ENCODE peak calls at places on chromosomes 16 and 17, in nine cellular contexts. S is IMR-90, G is testis, R is NB4, Q is heart left ventricle, U is adrenal gland, T is HCT116, D is body of pancreas, M is tibial nerve. V is an unnamed sample.

GRCh38 chr16:27253526-27253930 is 15.0 kb downstream of the NSMCE1 start:
- DNase-seq in R (peak), T (peak), M (no peak), D (no peak), Q (no peak), S (peak), G (no peak), U (peak), V (no peak)

GRCh38 chr17:48630009-48630924 is 4.1 kb upstream of the HOXB9 start:
- DNase-seq in Q (no peak), R (no peak), M (no peak), T (no peak), D (no peak), U (no peak), S (no peak), G (no peak), V (no peak)

GRCh38 chr16:3856367-3857141 is 24.0 kb downstream of the CREBBP start:
- DNase-seq in Q (no peak), R (no peak), D (no peak), S (no peak), M (no peak), G (no peak), U (no peak), T (no peak), V (no peak)

GRCh38 chr17:80832266-80832676 is 159.4 kb upstream of the CHMP6 start:
- DNase-seq in D (no peak), M (peak), Q (peak), T (no peak), R (no peak), G (peak), U (peak), S (peak), V (peak)

GRCh38 chr17:28949185-28950016 is 1.9 kb downstream of the PHF12 start:
- DNase-seq in Q (peak), S (no peak), T (no peak), M (peak), D (peak), R (peak), G (peak), U (peak), V (peak)

GRCh38 chr17:49016775-49017463 is 19.7 kb downstream of the IGF2BP1 start:
- DNase-seq in R (no peak), T (peak), D (peak), S (peak), M (no peak), Q (no peak), G (peak), U (peak), V (peak)

GRCh38 chr16:2016407-2016922 is 3.1 kb upstream of the NPW start:
- DNase-seq in U (no peak), Q (no peak), D (no peak), R (peak), S (no peak), G (no peak), M (no peak), T (no peak), V (no peak)

GRCh38 chr16:85393674-85394510 is 219.2 kb upstream of the GSE1 start:
- DNase-seq in G (peak), Q (peak), M (no peak), T (no peak), U (peak), D (peak), S (peak), R (peak), V (peak)

GRCh38 chr17:31013844-31014243 is 43.0 kb downstream of the RNF135 start:
- DNase-seq in S (no peak), M (no peak), D (no peak), R (no peak), G (no peak), U (no peak), Q (no peak), T (no peak), V (no peak)

GRCh38 chr17:80945736-80946135 is 45.9 kb upstream of the CHMP6 start:
- DNase-seq in T (no peak), R (no peak), D (no peak), M (no peak), Q (peak), S (no peak), U (no peak), G (no peak), V (peak)

GRCh38 chr16:85380002-85380395 is 233.1 kb upstream of the GSE1 start:
- DNase-seq in U (no peak), M (no peak), D (no peak), G (no peak), Q (no peak), T (no peak), S (no peak), R (no peak), V (no peak)

GRCh38 chr16:84687715-84688114 is 12.1 kb upstream of the USP10 start:
- DNase-seq in S (peak), U (no peak), Q (no peak), D (no peak), G (no peak), T (no peak), R (peak), M (no peak), V (no peak)

GRCh38 chr17:77322534-77323412 is 182.0 kb downstream of the SEC14L1 start:
- DNase-seq in U (peak), G (peak), R (peak), D (peak), T (peak), M (peak), S (peak), Q (peak), V (peak)

GRCh38 chr16:57539072-57539796 is 2.9 kb upstream of the CCDC102A start:
- DNase-seq in T (no peak), U (no peak), R (peak), M (no peak), Q (no peak), S (no peak), G (no peak), D (no peak), V (no peak)

GRCh38 chr17:49691677-49692191 is 13.8 kb upstream of the SPOP start:
- DNase-seq in Q (no peak), T (no peak), G (no peak), S (no peak), R (no peak), D (no peak), M (no peak), U (no peak), V (no peak)

GRCh38 chr16:55502801-55503366 is 6.0 kb upstream of the LPCAT2 start:
- DNase-seq in M (peak), U (peak), R (no peak), G (peak), T (peak), S (peak), Q (peak), D (peak), V (peak)

GRCh38 chr16:56477096-56477878 is 25.9 kb downstream of the OGFOD1 start:
- DNase-seq in R (peak), U (peak), Q (no peak), D (no peak), M (no peak), G (no peak), S (peak), T (peak), V (no peak)

GRCh38 chr17:36993227-36993626 is 44.5 kb downstream of the AATF start:
- DNase-seq in T (no peak), G (no peak), U (no peak), M (no peak), R (no peak), Q (no peak), D (no peak), S (no peak), V (no peak)

GRCh38 chr17:977163-977562 is 2.4 kb downstream of the NXN start:
- DNase-seq in U (no peak), M (no peak), Q (no peak), D (no peak), R (no peak), T (no peak), G (no peak), S (peak), V (no peak)

GRCh38 chr17:17414316-17414937 is 62.4 kb upstream of the MED9 start:
- DNase-seq in M (peak), Q (peak), D (no peak), T (no peak), U (no peak), S (peak), G (peak), R (no peak), V (no peak)

GRCh38 chr17:29179232-29180036 is 764 bp downstream of the MYO18A start:
- DNase-seq in M (no peak), T (no peak), G (peak), D (peak), Q (peak), S (no peak), R (no peak), U (no peak), V (peak)

GRCh38 chr17:48207776-48208175 is 100.2 kb downstream of the SNX11 start:
- DNase-seq in G (no peak), U (no peak), S (no peak), M (no peak), D (no peak), Q (no peak), R (no peak), T (no peak), V (no peak)

GRCh38 chr17:15456486-15456885 is 10.9 kb downstream of the CDRT4 start:
- DNase-seq in M (peak), S (no peak), G (peak), Q (peak), U (no peak), D (no peak), R (no peak), T (no peak), V (peak)

GRCh38 chr16:67100569-67101300 is 9.0 kb upstream of the PHAF1 start:
- DNase-seq in S (peak), R (peak), G (no peak), M (no peak), Q (no peak), T (no peak), D (no peak), U (no peak), V (no peak)

GRCh38 chr17:82019905-82020873 is 2.5 kb downstream of the CENPX start:
- DNase-seq in M (no peak), S (peak), U (peak), Q (peak), G (peak), R (peak), T (peak), D (peak), V (no peak)

GRCh38 chr17:68498479-68499326 is 13.5 kb upstream of the PRKAR1A start:
- DNase-seq in T (no peak), U (peak), M (no peak), S (no peak), G (peak), R (peak), D (no peak), Q (peak), V (peak)

GRCh38 chr17:63601439-63602371 is 1.0 kb downstream of the TACO1 start:
- DNase-seq in D (no peak), R (peak), S (peak), M (no peak), G (no peak), Q (no peak), T (no peak), U (no peak), V (no peak)

GRCh38 chr17:49290690-49291326 is 60.2 kb upstream of the PHOSPHO1 start:
- DNase-seq in S (peak), Q (no peak), U (no peak), R (peak), D (no peak), T (peak), G (peak), M (peak), V (no peak)

GRCh38 chr16:67537636-67538591 is 9.3 kb downstream of the RIPOR1 start:
- DNase-seq in G (peak), S (no peak), T (no peak), Q (peak), R (peak), D (peak), M (no peak), U (peak), V (peak)

GRCh38 chr16:57615813-57616212 is 12.6 kb upstream of the ADGRG1 start:
- DNase-seq in T (no peak), U (no peak), G (peak), Q (no peak), M (no peak), S (no peak), R (no peak), D (no peak), V (no peak)

GRCh38 chr17:41692722-41693521 is 4.2 kb downstream of the EIF1 start:
- DNase-seq in M (no peak), G (no peak), U (no peak), D (no peak), S (peak), T (no peak), Q (no peak), R (no peak), V (no peak)

GRCh38 chr16:54462766-54463165 is 176.2 kb upstream of the IRX3 start:
- DNase-seq in M (no peak), G (no peak), D (no peak), S (no peak), R (no peak), T (no peak), Q (no peak), U (no peak), V (no peak)

GRCh38 chr16:69890114-69890890 is 60.8 kb upstream of the CLEC18A start:
- DNase-seq in Q (peak), U (peak), D (peak), S (peak), M (peak), T (no peak), G (peak), R (no peak), V (peak)

GRCh38 chr17:44312396-44313104 is 4.1 kb downstream of the RUNDC3A start:
- DNase-seq in T (no peak), R (no peak), M (no peak), D (no peak), Q (no peak), U (no peak), S (no peak), G (no peak), V (no peak)

GRCh38 chr17:66965801-66966528 is 1.5 kb downstream of the CACNG4 start:
- DNase-seq in U (no peak), R (no peak), G (no peak), M (no peak), D (no peak), S (no peak), Q (no peak), T (no peak), V (no peak)
- H3K4me3 ChIP-seq in U (no peak), R (no peak), G (peak), M (peak), D (no peak), S (peak), Q (peak), T (no peak), V (peak)

DNA sequence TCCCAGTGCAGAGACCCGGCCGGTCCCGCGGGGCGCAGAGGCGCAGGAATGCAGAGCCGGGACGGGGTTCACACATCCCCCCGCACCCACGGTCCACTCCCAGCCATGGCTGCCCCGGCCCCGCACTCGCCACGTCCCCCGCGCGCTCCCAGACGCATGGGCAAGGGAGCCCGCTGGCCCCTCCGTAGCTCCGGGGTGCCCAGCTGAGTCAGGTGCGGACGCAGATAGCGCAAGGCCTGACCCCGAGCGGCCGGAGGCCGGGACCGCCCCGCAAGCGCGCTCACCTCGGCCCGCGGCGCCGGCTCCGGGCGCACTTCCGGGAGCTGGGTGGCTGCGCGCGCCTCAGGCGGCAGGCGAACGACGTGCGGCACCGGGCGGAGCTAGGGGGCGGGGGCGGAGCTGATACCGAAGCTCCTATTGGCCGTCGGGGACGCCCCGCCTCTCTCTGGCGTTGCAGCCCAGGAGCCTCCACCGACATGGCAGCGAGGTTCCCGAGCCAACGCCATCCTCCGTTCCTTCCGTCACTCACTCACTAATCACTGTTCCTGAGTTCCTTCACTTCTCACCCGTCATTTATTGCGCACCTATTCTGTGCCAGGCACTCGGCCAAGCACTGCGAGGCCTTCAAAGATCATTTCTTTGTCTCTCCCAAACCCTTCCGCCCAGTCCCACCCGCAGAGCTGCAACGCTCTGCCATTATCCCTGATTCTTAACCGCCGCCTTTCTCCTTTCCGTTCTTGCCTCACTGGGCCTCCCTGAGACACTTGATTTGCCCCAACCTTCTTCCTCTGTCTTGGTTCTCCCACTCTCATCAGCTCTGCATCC is at the start of gene ZNF18:
- DNase-seq in R (peak), T (peak), U (peak), D (peak), Q (peak), M (peak), S (peak), G (peak), V (peak)
- TF ChIP-seq POLR2A in R (peak), T (peak), U (peak), D (peak), Q (peak), M (peak), S (peak), G (peak), V (peak)

GRCh38 chr16:644556-644955 is 2.9 kb downstream of the MCRIP2 start:
- DNase-seq in R (no peak), S (no peak), Q (no peak), D (no peak), G (no peak), U (no peak), M (no peak), T (no peak), V (no peak)

GRCh38 chr16:641326-642188 is at the start of gene MCRIP2:
- DNase-seq in R (peak), U (peak), T (no peak), M (peak), S (peak), G (peak), Q (peak), D (peak), V (peak)

GRCh38 chr16:642189-643049 is 791 bp downstream of the MCRIP2 start:
- DNase-seq in R (peak), M (no peak), G (peak), D (peak), S (no peak), T (no peak), U (peak), Q (peak), V (no peak)

GRCh38 chr16:640614-641013 is 1.0 kb upstream of the MCRIP2 start:
- DNase-seq in G (no peak), R (no peak), S (no peak), T (no peak), Q (no peak), M (no peak), D (no peak), U (no peak), V (no peak)

DNA sequence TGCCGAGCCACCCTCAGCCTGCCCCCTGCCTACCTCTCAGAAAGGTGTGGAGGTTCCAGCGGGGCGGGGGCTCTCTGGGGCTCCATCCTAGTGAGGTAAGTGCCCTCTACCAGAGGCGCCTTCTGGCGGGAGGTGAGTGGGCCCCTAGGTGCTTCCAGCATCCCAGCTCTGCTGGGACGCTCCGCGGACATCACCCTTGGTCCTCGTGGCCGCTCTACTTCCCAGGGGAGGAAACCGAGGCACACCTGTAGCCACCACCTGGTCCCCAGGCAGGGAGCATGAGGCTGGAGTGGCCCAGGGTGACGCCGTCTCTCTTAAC is 1.4 kb downstream of the MCRIP2 start:
- DNase-seq in M (no peak), U (no peak), D (no peak), G (no peak), R (no peak), Q (no peak), T (no peak), S (no peak), V (no peak)
- H3K4me3 ChIP-seq in M (peak), U (no peak), D (no peak), G (no peak), R (peak), Q (peak), T (peak), S (peak), V (peak)

DNA sequence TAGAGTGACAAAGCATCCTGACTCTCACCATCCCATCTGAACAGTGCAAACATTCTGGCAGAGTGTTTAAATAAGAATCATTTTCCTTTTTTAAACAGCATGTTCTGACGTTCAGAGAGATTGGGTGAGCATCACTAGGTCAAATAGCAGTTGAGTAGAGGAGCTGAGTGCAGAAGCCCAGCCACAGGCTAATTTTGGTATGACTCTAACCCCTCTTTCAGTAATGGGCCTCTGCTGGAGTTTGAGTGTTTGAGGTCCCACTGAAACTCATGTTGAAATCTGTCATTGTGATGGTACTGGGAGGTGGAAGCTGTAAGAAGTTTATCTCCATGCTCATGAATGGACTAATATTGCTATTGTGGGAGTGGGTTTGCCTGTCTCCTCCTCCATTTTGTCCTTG is 194.4 kb downstream of the SALL1 start:
- DNase-seq in R (no peak), G (no peak), D (no peak), M (no peak), Q (no peak), S (no peak), U (no peak), T (no peak), V (no peak)
- TF ChIP-seq POLR2A in R (no peak), G (no peak), D (no peak), M (no peak), Q (no peak), S (no peak), U (no peak), T (no peak), V (no peak)

GRCh38 chr16:31913668-31914067 is 40.1 kb downstream of the ZNF267 start:
- DNase-seq in M (no peak), T (no peak), D (no peak), R (no peak), S (no peak), G (no peak), Q (no peak), U (no peak), V (no peak)

GRCh38 chr16:31920373-31920772 is 46.8 kb downstream of the ZNF267 start:
- DNase-seq in S (no peak), T (no peak), D (no peak), U (no peak), R (no peak), Q (no peak), G (no peak), M (no peak), V (no peak)

GRCh38 chr16:31916056-31916488 is 42.5 kb downstream of the ZNF267 start:
- DNase-seq in Q (no peak), D (no peak), T (no peak), R (no peak), S (no peak), U (no peak), M (no peak), G (no peak), V (no peak)
- H3K4me3 ChIP-seq in Q (no peak), D (no peak), T (no peak), R (no peak), S (no peak), U (no peak), M (no peak), G (no peak), V (no peak)

V was measured in uterus.